ENCODE peak calls at places on chromosomes 2 and 18, in eight cellular contexts. N, U, B, K, X, T, Q and L are unnamed samples.

GRCh38 chr2:10221443-10221842 is 81.3 kb upstream of the HPCAL1 start:
- DNase-seq in B (no peak), T (no peak), Q (no peak), X (no peak), N (no peak), U (no peak), K (no peak), L (no peak)

GRCh38 chr2:197198890-197199289 is 111.7 kb downstream of the ANKRD44 start:
- DNase-seq in T (peak; percentile 68), K (peak; percentile 48), Q (peak; percentile 47), X (peak; percentile 74), U (peak; percentile 53), B (no peak), N (no peak), L (peak; percentile 65)

GRCh38 chr2:66573412-66573811 is 138.5 kb downstream of the MEIS1 start:
- DNase-seq in B (no peak), Q (no peak), T (no peak), X (no peak), K (no peak), N (no peak), U (no peak), L (no peak)

GRCh38 chr2:121596221-121597080 is 52.8 kb downstream of the CLASP1 start:
- DNase-seq in U (no peak), K (no peak), Q (peak; percentile 39), B (peak; percentile 73), N (peak; percentile 31), T (no peak), X (peak; percentile 50), L (peak; percentile 50)

GRCh38 chr2:42214669-42215068 is 45.5 kb downstream of the EML4 start:
- DNase-seq in T (no peak), U (no peak), B (no peak), K (no peak), N (no peak), X (no peak), Q (no peak), L (no peak)

GRCh38 chr2:64352292-64352691 is 101.7 kb upstream of the LGALSL start:
- DNase-seq in N (no peak), U (no peak), Q (no peak), T (no peak), X (no peak), K (no peak), B (no peak), L (no peak)

GRCh38 chr18:58005885-58006523 is 38.0 kb upstream of the NEDD4L start:
- DNase-seq in T (no peak), X (no peak), U (no peak), K (no peak), B (peak; percentile 31), Q (no peak), N (peak; percentile 7), L (no peak)

GRCh38 chr18:43031169-43031568 is 84.3 kb downstream of the RIT2 start:
- DNase-seq in X (no peak), Q (no peak), U (no peak), T (no peak), B (no peak), K (no peak), N (no peak), L (no peak)

GRCh38 chr18:13120967-13121586 is 97.5 kb upstream of the LDLRAD4 start:
- DNase-seq in B (peak; percentile 67), T (no peak), K (no peak), X (peak; percentile 59), Q (no peak), N (no peak), U (no peak), L (no peak)